ENCODE peak calls at places on chromosomes 6 and 20, in four cellular contexts. One of them, this sample, is unnamed.

GRCh38 chr6:116764961-116765841 is at the start of gene FAM162B:
- DNase-seq in mesendoderm: peak
- DNase-seq in IMR-90: peak
- DNase-seq in H1: peak
- DNase-seq in this sample: peak

GRCh38 chr6:87152528-87152950 is 2.8 kb upstream of the ZNF292 start:
- DNase-seq in IMR-90: peak
- DNase-seq in mesendoderm: no peak
- DNase-seq in H1: no peak
- DNase-seq in this sample: no peak

GRCh38 chr6:41685641-41686380 is 47.5 kb downstream of the MDFI start:
- DNase-seq in H1: no peak
- DNase-seq in mesendoderm: no peak
- DNase-seq in IMR-90: no peak
- DNase-seq in this sample: no peak

GRCh38 chr6:15340105-15340601 is 94.3 kb downstream of the JARID2 start:
- DNase-seq in IMR-90: no peak
- DNase-seq in mesendoderm: no peak
- DNase-seq in H1: no peak
- DNase-seq in this sample: no peak

GRCh38 chr6:75488026-75488425 is 5.6 kb downstream of the FILIP1 start:
- DNase-seq in H1: no peak
- DNase-seq in mesendoderm: no peak
- DNase-seq in IMR-90: peak
- DNase-seq in this sample: no peak

GRCh38 chr20:2342243-2342642 is 38.5 kb upstream of the TGM6 start:
- DNase-seq in H1: no peak
- DNase-seq in mesendoderm: no peak
- DNase-seq in IMR-90: no peak
- DNase-seq in this sample: no peak

GRCh38 chr6:25829375-25829774 is 2.5 kb downstream of the SLC17A1 start:
- DNase-seq in H1: no peak
- DNase-seq in mesendoderm: no peak
- DNase-seq in IMR-90: no peak
- DNase-seq in this sample: no peak

GRCh38 chr20:18973499-18974173 is 160.1 kb downstream of the SCP2D1 start:
- DNase-seq in IMR-90: no peak
- DNase-seq in mesendoderm: no peak
- DNase-seq in H1: no peak
- DNase-seq in this sample: no peak

GRCh38 chr6:435442-436307 is 44.1 kb downstream of the IRF4 start:
- DNase-seq in H1: no peak
- DNase-seq in IMR-90: no peak
- DNase-seq in mesendoderm: no peak
- DNase-seq in this sample: no peak

GRCh38 chr6:44099192-44099591 is 28.1 kb downstream of the MRPL14 start:
- DNase-seq in IMR-90: no peak
- DNase-seq in mesendoderm: no peak
- DNase-seq in H1: no peak
- DNase-seq in this sample: no peak

GRCh38 chr6:138307352-138307751 is 70.4 kb upstream of the SMIM28 start:
- DNase-seq in mesendoderm: no peak
- DNase-seq in H1: no peak
- DNase-seq in IMR-90: no peak
- DNase-seq in this sample: no peak

GRCh38 chr20:3908667-3909066 is 19.5 kb downstream of the PANK2 start:
- DNase-seq in H1: no peak
- DNase-seq in mesendoderm: no peak
- DNase-seq in IMR-90: no peak
- DNase-seq in this sample: no peak

GRCh38 chr6:117414770-117415169 is 11.0 kb downstream of the ROS1 start:
- DNase-seq in mesendoderm: peak
- DNase-seq in IMR-90: no peak
- DNase-seq in H1: no peak
- DNase-seq in this sample: no peak

GRCh38 chr6:10595731-10596664 is 74.8 kb downstream of the GCNT2 start:
- DNase-seq in mesendoderm: peak
- DNase-seq in IMR-90: peak
- DNase-seq in H1: no peak
- DNase-seq in this sample: peak

GRCh38 chr6:130981409-130981808 is 81.6 kb downstream of the EPB41L2 start:
- DNase-seq in H1: no peak
- DNase-seq in mesendoderm: no peak
- DNase-seq in IMR-90: peak
- DNase-seq in this sample: no peak

GRCh38 chr20:2156666-2157624 is 55.3 kb downstream of the STK35 start:
- DNase-seq in mesendoderm: no peak
- DNase-seq in IMR-90: no peak
- DNase-seq in H1: no peak
- DNase-seq in this sample: no peak

GRCh38 chr20:6679086-6679485 is 88.4 kb upstream of the BMP2 start:
- DNase-seq in IMR-90: no peak
- DNase-seq in mesendoderm: peak
- DNase-seq in H1: no peak
- DNase-seq in this sample: no peak

GRCh38 chr6:109717971-109718370 is 26.9 kb downstream of the FIG4 start:
- DNase-seq in H1: no peak
- DNase-seq in IMR-90: no peak
- DNase-seq in mesendoderm: no peak
- DNase-seq in this sample: no peak

GRCh38 chr6:84728602-84729001 is 35.8 kb downstream of the TBX18 start:
- DNase-seq in H1: no peak
- DNase-seq in IMR-90: peak
- DNase-seq in mesendoderm: peak
- DNase-seq in this sample: no peak

GRCh38 chr6:155315516-155315871 is 1.2 kb upstream of the TFB1M start:
- DNase-seq in mesendoderm: no peak
- DNase-seq in IMR-90: no peak
- DNase-seq in H1: no peak
- DNase-seq in this sample: no peak

GRCh38 chr6:45483501-45483900 is 105.8 kb upstream of the SUPT3H start:
- DNase-seq in H1: no peak
- DNase-seq in IMR-90: peak
- DNase-seq in mesendoderm: no peak
- DNase-seq in this sample: no peak

GRCh38 chr6:147834377-147834776 is 325.9 kb downstream of the SAMD5 start:
- DNase-seq in H1: no peak
- DNase-seq in mesendoderm: no peak
- DNase-seq in IMR-90: no peak
- DNase-seq in this sample: no peak

GRCh38 chr6:100175814-100176275 is 181.8 kb upstream of the MCHR2 start:
- DNase-seq in H1: no peak
- DNase-seq in mesendoderm: no peak
- DNase-seq in IMR-90: peak
- DNase-seq in this sample: no peak

GRCh38 chr20:62824476-62825287 is 7.8 kb downstream of the COL9A3 start:
- DNase-seq in IMR-90: no peak
- DNase-seq in mesendoderm: peak
- DNase-seq in H1: no peak
- DNase-seq in this sample: peak

GRCh38 chr6:35014786-35015185 is 125.7 kb downstream of the ANKS1A start:
- DNase-seq in IMR-90: peak
- DNase-seq in mesendoderm: peak
- DNase-seq in H1: no peak
- DNase-seq in this sample: no peak

GRCh38 chr6:151098166-151098565 is 141.6 kb upstream of the AKAP12 start:
- DNase-seq in IMR-90: no peak
- DNase-seq in H1: no peak
- DNase-seq in mesendoderm: no peak
- DNase-seq in this sample: no peak

GRCh38 chr6:119627908-119628669 is 278.5 kb upstream of the MAN1A1 start:
- DNase-seq in IMR-90: peak
- DNase-seq in mesendoderm: peak
- DNase-seq in H1: no peak
- DNase-seq in this sample: no peak

GRCh38 chr6:163529605-163530004 is 115.1 kb downstream of the QKI start:
- DNase-seq in mesendoderm: no peak
- DNase-seq in IMR-90: peak
- DNase-seq in H1: no peak
- DNase-seq in this sample: no peak

GRCh38 chr6:116267879-116268588 is 11.7 kb downstream of the TSPYL1 start:
- DNase-seq in H1: no peak
- DNase-seq in mesendoderm: no peak
- DNase-seq in IMR-90: peak
- DNase-seq in this sample: no peak

GRCh38 chr20:32823078-32823477 is 3.3 kb downstream of the MAPRE1 start:
- DNase-seq in IMR-90: peak
- DNase-seq in mesendoderm: peak
- DNase-seq in H1: no peak
- DNase-seq in this sample: no peak

GRCh38 chr6:78192057-78192456 is 539.2 kb downstream of the MEI4 start:
- DNase-seq in H1: no peak
- DNase-seq in IMR-90: no peak
- DNase-seq in mesendoderm: peak
- DNase-seq in this sample: peak

GRCh38 chr20:25389858-25390537 is 637 bp downstream of the ABHD12 start:
- DNase-seq in H1: no peak
- DNase-seq in mesendoderm: peak
- DNase-seq in IMR-90: no peak
- DNase-seq in this sample: peak

GRCh38 chr6:150534514-150534913 is 65.2 kb upstream of the PLEKHG1 start:
- DNase-seq in mesendoderm: no peak
- DNase-seq in H1: no peak
- DNase-seq in IMR-90: no peak
- DNase-seq in this sample: no peak

GRCh38 chr6:158018851-158019361 is 37.2 kb downstream of the SYNJ2 start:
- DNase-seq in IMR-90: peak
- DNase-seq in H1: no peak
- DNase-seq in mesendoderm: no peak
- DNase-seq in this sample: no peak

DNA sequence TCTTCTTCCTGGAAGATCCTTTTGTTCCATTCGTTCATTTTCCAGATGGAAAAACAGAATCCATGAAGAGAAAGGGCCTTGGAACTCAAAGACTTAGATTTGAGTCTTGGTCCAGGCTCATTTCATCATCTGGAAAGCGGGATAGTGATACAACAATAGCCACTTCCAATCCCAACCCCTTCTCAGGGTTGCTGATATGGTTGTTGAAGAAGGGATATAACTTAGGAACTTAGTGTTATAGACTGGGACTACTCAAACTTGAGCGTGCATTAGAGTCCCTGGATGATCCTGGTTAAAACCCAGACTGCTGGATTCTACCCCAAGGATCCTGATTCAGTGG is 1.3 kb downstream of the GDAP1L1 start:
- DNase-seq in H1: no peak
- DNase-seq in IMR-90: no peak
- DNase-seq in mesendoderm: no peak
- DNase-seq in this sample: no peak
- H3K56ac ChIP-seq in H1: no peak
- H3K56ac ChIP-seq in IMR-90: no peak
- H3K56ac ChIP-seq in mesendoderm: no peak
- H3K56ac ChIP-seq in this sample: no peak

GRCh38 chr6:50442531-50443040 is 270.7 kb upstream of the TFAP2D start:
- DNase-seq in H1: no peak
- DNase-seq in IMR-90: no peak
- DNase-seq in mesendoderm: no peak
- DNase-seq in this sample: no peak

GRCh38 chr6:50449128-50449527 is 264.2 kb upstream of the TFAP2D start:
- DNase-seq in IMR-90: no peak
- DNase-seq in mesendoderm: no peak
- DNase-seq in H1: no peak
- DNase-seq in this sample: no peak

DNA sequence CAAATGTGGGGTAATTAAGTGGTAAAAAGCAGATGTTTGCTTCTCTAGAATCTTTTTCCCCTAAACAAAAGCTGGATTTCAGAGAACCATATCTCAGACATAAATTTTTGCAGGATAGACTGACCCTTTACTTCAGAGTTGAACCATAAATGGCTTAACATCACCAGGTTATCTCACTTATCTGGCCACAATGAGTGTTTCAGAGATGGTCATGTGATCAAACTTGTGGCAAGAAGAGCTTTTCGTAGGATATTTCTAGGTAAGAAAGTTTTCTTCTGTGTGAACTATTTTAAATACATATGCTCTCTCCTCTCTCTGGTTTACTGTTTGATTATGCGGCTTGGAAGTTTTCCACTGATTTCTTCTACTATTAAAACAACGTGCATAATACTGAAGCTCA is 270.2 kb upstream of the TFAP2D start:
- DNase-seq in mesendoderm: no peak
- DNase-seq in H1: no peak
- DNase-seq in IMR-90: no peak
- DNase-seq in this sample: no peak
- H3K56ac ChIP-seq in mesendoderm: no peak
- H3K56ac ChIP-seq in H1: no peak
- H3K56ac ChIP-seq in IMR-90: no peak
- H3K56ac ChIP-seq in this sample: no peak

DNA sequence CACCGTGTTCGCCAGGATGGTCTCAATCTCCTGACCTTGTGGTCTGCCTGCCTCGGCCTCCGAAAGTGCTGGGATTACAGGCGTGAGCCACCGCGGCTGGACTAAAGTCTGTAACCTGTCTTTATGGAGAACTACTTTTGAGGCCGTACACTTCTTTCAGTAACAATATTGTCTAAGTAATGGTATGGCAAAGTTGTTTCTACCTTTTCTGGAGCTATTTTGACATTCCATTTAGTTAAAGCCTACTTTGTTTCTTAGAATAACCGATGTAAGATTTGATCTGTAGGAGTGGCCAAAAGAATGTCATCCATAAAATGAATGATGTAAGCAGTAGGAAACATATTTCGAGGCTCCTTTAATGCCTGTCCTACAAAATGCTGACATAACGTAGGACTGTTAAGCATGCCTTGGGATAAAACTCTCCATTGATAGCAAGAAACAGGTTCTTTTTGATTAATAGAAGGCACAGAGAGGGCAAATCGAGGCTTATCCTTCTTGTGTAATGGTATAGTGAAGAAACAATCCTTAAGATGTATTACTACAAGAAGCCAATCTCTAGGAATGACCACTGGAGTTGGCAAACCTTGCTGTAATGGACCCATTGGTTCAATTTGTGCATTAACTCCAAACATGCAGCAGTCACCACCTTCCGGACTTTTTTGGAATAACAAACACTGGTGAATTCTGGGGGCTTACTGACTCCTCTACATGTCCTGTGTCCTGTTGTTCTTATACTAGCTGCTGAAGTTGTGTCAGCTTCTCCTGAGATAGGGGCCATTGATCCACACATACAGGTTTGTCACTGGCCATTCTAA is 35.9 kb downstream of the HLA-DRA start:
- DNase-seq in mesendoderm: no peak
- DNase-seq in IMR-90: no peak
- DNase-seq in H1: no peak
- DNase-seq in this sample: no peak
- H3K56ac ChIP-seq in mesendoderm: no peak
- H3K56ac ChIP-seq in IMR-90: no peak
- H3K56ac ChIP-seq in H1: no peak
- H3K56ac ChIP-seq in this sample: no peak

GRCh38 chr6:6987749-6988148 is 120.0 kb upstream of the RREB1 start:
- DNase-seq in mesendoderm: no peak
- DNase-seq in IMR-90: no peak
- DNase-seq in H1: no peak
- DNase-seq in this sample: no peak
- H3K56ac ChIP-seq in mesendoderm: no peak
- H3K56ac ChIP-seq in IMR-90: no peak
- H3K56ac ChIP-seq in H1: no peak
- H3K56ac ChIP-seq in this sample: no peak